ENCODE peak calls at places on chromosomes 1 and 21, in four cellular contexts. F, G, V and D are unnamed samples.

GRCh38 chr21:14981246-14981645 is 83.6 kb downstream of the NRIP1 start:
- DNase-seq in F (no peak), G (no peak), V (no peak), D (no peak)

GRCh38 chr1:31804098-31804497 is 11.7 kb downstream of the SPOCD1 start:
- DNase-seq in F (no peak), G (no peak), V (no peak), D (no peak)

GRCh38 chr1:156998840-156999239 is 46.7 kb downstream of the ARHGEF11 start:
- DNase-seq in F (no peak), G (no peak), V (no peak), D (no peak)

GRCh38 chr1:169109561-169110134 is 3.2 kb downstream of the ATP1B1 start:
- DNase-seq in F (no peak), G (peak), V (peak), D (no peak)

GRCh38 chr21:45974073-45975016 is 7.2 kb upstream of the COL6A1 start:
- DNase-seq in F (peak), G (peak), V (no peak), D (no peak)

GRCh38 chr1:54623216-54624007 is at the start of gene FAM151A:
- DNase-seq in F (no peak), G (no peak), V (no peak), D (no peak)

GRCh38 chr1:147622731-147623130 is 47.6 kb downstream of the ACP6 start:
- DNase-seq in F (no peak), G (no peak), V (no peak), D (no peak)

GRCh38 chr1:75265792-75266191 is 131.6 kb downstream of the LHX8 start:
- DNase-seq in F (no peak), G (no peak), V (peak), D (no peak)

GRCh38 chr1:217026506-217026905 is 303.3 kb upstream of the ESRRG start:
- DNase-seq in F (no peak), G (no peak), V (no peak), D (no peak)

GRCh38 chr1:12344611-12345299 is 114.9 kb downstream of the VPS13D start:
- DNase-seq in F (peak), G (no peak), V (no peak), D (no peak)

GRCh38 chr1:101207891-101208290 is 28.9 kb upstream of the S1PR1 start:
- DNase-seq in F (no peak), G (no peak), V (peak), D (no peak)

GRCh38 chr1:15950302-15950701 is 25.6 kb downstream of the ZBTB17 start:
- DNase-seq in F (peak), G (no peak), V (no peak), D (no peak)

GRCh38 chr1:38440402-38440801 is 393.8 kb upstream of the POU3F1 start:
- DNase-seq in F (no peak), G (no peak), V (no peak), D (no peak)